ENCODE peak calls at places on chromosomes 6 and 20, in eight cellular contexts. B is WERI-Rb-1, U is neural crest cell, W is glutamatergic neuron, D is stomach, R is brain microvascular endothelial cell, V is heart right ventricle, K is cardiac muscle cell. T is an unnamed sample.
A peak's percentile ranks its signal among the peaks of the same experiment; 100 is the strongest.

GRCh38 chr6:22956029-22956715 is 386.8 kb downstream of the HDGFL1 start:
- DNase-seq in V (peak; percentile 9), B (no peak), K (peak; percentile 3), R (no peak), W (no peak), U (no peak), D (no peak), T (no peak)

GRCh38 chr6:94052754-94053153 is 633.4 kb upstream of the EPHA7 start:
- DNase-seq in B (no peak), W (no peak), V (no peak), U (no peak), D (no peak), R (peak; percentile 48), K (no peak), T (no peak)

GRCh38 chr6:3848925-3849605 is at the start of gene FAM50B:
- DNase-seq in K (peak; percentile 65), D (peak; percentile 94), B (peak; percentile 95), R (peak; percentile 80), U (peak; percentile 88), V (peak; percentile 92), W (peak; percentile 98), T (no peak)

GRCh38 chr6:3719462-3720308 is 31.8 kb downstream of the PXDC1 start:
- DNase-seq in W (no peak), R (no peak), U (no peak), K (peak; percentile 42), V (no peak), D (no peak), B (no peak), T (no peak)

GRCh38 chr6:39178804-39179203 is 50.5 kb downstream of the KCNK5 start:
- DNase-seq in V (no peak), K (no peak), U (no peak), W (no peak), R (no peak), B (no peak), D (no peak), T (no peak)

GRCh38 chr20:21516180-21516567 is 2.3 kb upstream of the NKX2-2 start:
- DNase-seq in W (no peak), V (no peak), R (no peak), K (no peak), D (no peak), U (no peak), B (no peak), T (no peak)

GRCh38 chr6:35396991-35397390 is 54.6 kb downstream of the PPARD start:
- DNase-seq in K (no peak), D (peak; percentile 68), V (no peak), R (no peak), B (no peak), W (no peak), U (no peak), T (no peak)

GRCh38 chr20:58139849-58140786 is 88.3 kb downstream of the ANKRD60 start:
- DNase-seq in D (no peak), W (no peak), B (no peak), R (no peak), K (no peak), V (no peak), U (no peak), T (no peak)

GRCh38 chr20:49893242-49894072 is 21.9 kb downstream of the SPATA2 start:
- DNase-seq in D (no peak), B (no peak), K (no peak), W (no peak), R (no peak), U (no peak), V (no peak), T (peak; percentile 41)

GRCh38 chr20:10591956-10592521 is 81.8 kb downstream of the JAG1 start:
- DNase-seq in D (no peak), K (no peak), W (no peak), R (no peak), B (no peak), U (no peak), V (no peak), T (no peak)

GRCh38 chr6:89443658-89444057 is 10.7 kb downstream of the ANKRD6 start:
- DNase-seq in U (no peak), R (no peak), B (no peak), V (no peak), D (no peak), K (no peak), W (no peak), T (no peak)

GRCh38 chr6:20976391-20976790 is 442.1 kb downstream of the CDKAL1 start:
- DNase-seq in D (no peak), U (no peak), K (no peak), R (no peak), B (no peak), V (no peak), W (no peak), T (no peak)

GRCh38 chr6:161215193-161215592 is 58.7 kb downstream of the AGPAT4 start:
- DNase-seq in K (no peak), D (no peak), W (no peak), U (no peak), R (peak; percentile 99), V (no peak), B (no peak), T (no peak)

GRCh38 chr6:130864344-130864743 is 37.1 kb downstream of the SMLR1 start:
- DNase-seq in W (peak; percentile 25), K (no peak), D (no peak), B (no peak), R (no peak), V (no peak), U (no peak), T (no peak)

GRCh38 chr6:53943410-53943809 is 148.6 kb downstream of the LRRC1 start:
- DNase-seq in U (no peak), R (no peak), V (no peak), K (no peak), D (no peak), W (no peak), B (no peak), T (no peak)

GRCh38 chr6:165469483-165469882 is 160.1 kb upstream of the C6orf118 start:
- DNase-seq in U (no peak), D (no peak), V (no peak), R (no peak), W (no peak), K (no peak), B (no peak), T (no peak)

GRCh38 chr6:11485261-11485660 is 52.3 kb upstream of the TMEM170B start:
- DNase-seq in D (no peak), U (peak; percentile 8), K (no peak), V (no peak), B (no peak), R (no peak), W (no peak), T (no peak)

GRCh38 chr20:1566701-1567100 is 9.2 kb upstream of the SIRPD start:
- DNase-seq in U (no peak), V (no peak), D (no peak), K (no peak), B (no peak), W (no peak), R (no peak), T (no peak)

GRCh38 chr6:138162104-138162946 is 586 bp downstream of the ARFGEF3 start:
- DNase-seq in B (no peak), U (no peak), V (no peak), K (peak; percentile 21), D (peak; percentile 57), R (no peak), W (peak; percentile 53), T (no peak)

GRCh38 chr6:6969761-6970223 is 138.0 kb upstream of the RREB1 start:
- DNase-seq in U (no peak), V (no peak), W (no peak), D (peak; percentile 81), K (no peak), R (no peak), B (no peak), T (no peak)

GRCh38 chr6:105804436-105804835 is 281.7 kb upstream of the PRDM1 start:
- DNase-seq in W (no peak), R (peak; percentile 22), D (no peak), K (no peak), U (no peak), V (no peak), B (no peak), T (no peak)

GRCh38 chr6:24194968-24195700 is 69.1 kb downstream of the NRSN1 start:
- DNase-seq in R (no peak), B (no peak), U (no peak), K (no peak), V (no peak), W (no peak), D (no peak), T (no peak)

GRCh38 chr6:5866547-5867051 is 140.1 kb downstream of the NRN1 start:
- DNase-seq in V (no peak), B (no peak), U (no peak), W (no peak), R (peak; percentile 65), D (no peak), K (no peak), T (no peak)

GRCh38 chr20:54294094-54294493 is 86.2 kb downstream of the PFDN4 start:
- DNase-seq in U (no peak), K (no peak), V (no peak), B (no peak), W (no peak), R (no peak), D (no peak), T (no peak)
- TF ChIP-seq CTCF in U (no peak), K (no peak), V (no peak), B (no peak), W (no peak), R (no peak), D (no peak), T (no peak)

GRCh38 chr6:1814279-1814678 is 204.6 kb downstream of the FOXC1 start:
- DNase-seq in U (no peak), D (no peak), V (no peak), K (no peak), R (no peak), B (no peak), W (no peak), T (no peak)
- TF ChIP-seq CTCF in U (no peak), D (no peak), V (no peak), K (no peak), R (no peak), B (no peak), W (no peak), T (no peak)

DNA sequence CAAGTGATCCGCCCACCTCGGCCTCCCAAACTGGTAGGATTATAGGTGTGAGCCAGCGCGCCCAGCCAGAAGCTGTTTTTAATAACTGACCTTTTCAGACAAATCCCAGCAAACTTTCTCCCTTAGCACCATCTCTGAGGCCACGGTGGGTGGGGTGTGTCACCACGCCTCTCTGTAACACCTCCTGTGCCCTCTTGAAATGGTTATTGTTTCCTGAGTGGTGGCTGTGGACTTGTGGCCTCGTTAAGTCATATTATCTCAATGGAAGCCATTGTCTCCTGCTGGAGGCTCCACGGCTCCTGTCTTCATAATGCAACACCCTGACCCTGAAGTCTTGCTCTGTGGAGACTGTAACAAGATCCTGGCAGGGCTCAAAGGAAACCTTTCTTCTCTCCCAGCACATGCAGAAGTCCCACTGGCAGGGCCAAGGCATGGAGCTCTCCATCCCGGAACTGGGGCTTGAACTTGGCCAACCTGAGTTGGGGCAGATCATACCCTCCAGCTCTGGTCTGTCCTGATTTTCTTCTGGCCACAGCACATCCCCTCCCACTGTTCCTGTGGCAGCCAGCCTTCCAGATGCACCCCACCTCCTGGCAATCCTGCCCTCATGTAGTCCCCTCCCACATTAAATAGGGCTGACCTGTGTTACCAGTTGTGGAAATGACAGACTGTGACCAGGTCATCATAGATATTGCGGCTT is 81.1 kb downstream of the SNX5 start:
- DNase-seq in B (no peak), V (no peak), U (no peak), W (no peak), R (no peak), K (no peak), D (no peak), T (no peak)
- TF ChIP-seq CTCF in B (no peak), V (no peak), U (no peak), W (no peak), R (no peak), K (no peak), D (no peak), T (no peak)

GRCh38 chr6:32153252-32153834 is 598 bp upstream of the PPT2 start:
- DNase-seq in V (peak; percentile 42), U (peak; percentile 32), K (peak; percentile 82), D (peak; percentile 28), B (no peak), W (peak; percentile 55), R (peak; percentile 29), T (no peak)
- TF ChIP-seq CTCF in V (peak; percentile 30), U (peak; percentile 47), K (peak; percentile 28), D (no peak), B (peak; percentile 20), W (no peak), R (peak; percentile 46), T (peak; percentile 72)

T was measured in chondrocyte.